ENCODE peak calls at places on chromosomes 7 and 10, in eight cellular contexts. D is upper lobe of right lung, Y is tibial artery, X is PC-3, Z is IMR-90, A is gastrocnemius medialis, M is heart left ventricle, R is spleen. W is an unnamed sample.

GRCh38 chr7:29330136-29330535 is 135.6 kb downstream of the CHN2 start:
- DNase-seq in D (no peak), Z (no peak), A (no peak), M (no peak), Y (no peak), X (no peak), R (no peak), W (no peak)

GRCh38 chr7:131944556-131945069 is 388.2 kb upstream of the PODXL start:
- DNase-seq in D (no peak), R (no peak), Y (peak; percentile 51), X (no peak), A (no peak), M (no peak), Z (no peak), W (no peak)

GRCh38 chr7:37901236-37901827 is 15.3 kb downstream of the SFRP4 start:
- DNase-seq in Y (no peak), M (no peak), X (peak; percentile 57), R (no peak), Z (peak; percentile 15), A (no peak), D (no peak), W (no peak)

GRCh38 chr7:87128883-87129282 is 23.4 kb upstream of the DMTF1 start:
- DNase-seq in M (no peak), D (no peak), Y (no peak), R (no peak), Z (no peak), A (no peak), X (no peak), W (no peak)

GRCh38 chr7:37645276-37646040 is 38.1 kb upstream of the GPR141 start:
- DNase-seq in A (no peak), D (no peak), M (no peak), R (no peak), X (no peak), Y (no peak), Z (no peak), W (no peak)

GRCh38 chr10:25682203-25682950 is 251.7 kb upstream of the MYO3A start:
- DNase-seq in M (peak; percentile 25), X (no peak), Z (no peak), D (no peak), A (peak; percentile 17), R (no peak), Y (no peak), W (no peak)

GRCh38 chr10:52215745-52216361 is 98.2 kb upstream of the DKK1 start:
- DNase-seq in A (peak; percentile 25), M (peak; percentile 32), X (peak; percentile 96), Z (peak; percentile 81), Y (no peak), D (no peak), R (no peak), W (no peak)

GRCh38 chr7:140033779-140034363 is 28.9 kb downstream of the PARP12 start:
- DNase-seq in D (no peak), R (no peak), M (no peak), Z (peak; percentile 11), Y (no peak), X (no peak), A (no peak), W (no peak)

GRCh38 chr7:111030358-111030735 is 60.6 kb upstream of the LRRN3 start:
- DNase-seq in Z (no peak), M (no peak), A (no peak), Y (no peak), D (no peak), X (no peak), R (no peak), W (no peak)
- H3K4me1 ChIP-seq in Z (peaks cover 2% of the 10 kb centered on the region), M (peaks cover 16% of the 10 kb centered on the region), A (peaks cover 14% of the 10 kb centered on the region), Y (peaks cover 13% of the 10 kb centered on the region), D (peaks cover 7% of the 10 kb centered on the region), X (no peaks in the 10 kb centered on the region), R (no peaks in the 10 kb centered on the region), W (peaks cover 6% of the 10 kb centered on the region)

DNA sequence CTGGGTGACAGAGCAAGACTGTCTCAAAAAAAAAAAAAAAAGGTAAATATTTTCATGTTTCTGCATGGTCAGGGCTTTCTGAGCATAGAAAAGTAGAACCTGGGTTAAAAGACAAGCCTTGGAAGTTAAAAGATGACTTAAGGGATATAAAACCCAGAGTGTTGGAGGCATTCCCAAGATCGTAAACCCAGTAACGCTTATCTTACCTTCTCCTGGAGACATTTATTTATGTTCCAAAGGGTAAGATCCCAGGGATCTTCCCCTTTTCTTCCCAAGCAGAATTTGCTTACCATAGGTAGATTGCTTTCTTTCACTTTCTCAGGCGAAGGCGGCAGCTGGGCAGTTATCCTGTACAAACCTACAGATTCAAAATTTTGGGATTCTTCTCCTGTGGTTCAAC is 22.2 kb downstream of the SUGCT start:
- DNase-seq in D (no peak), M (no peak), R (no peak), Y (no peak), X (peak; percentile 18), A (no peak), Z (no peak), W (no peak)
- H3K27ac ChIP-seq in D (no peak overlapping the region), M (no peak overlapping the region), R (no peak overlapping the region), Y (no peak overlapping the region), X (no peak overlapping the region), A (no peak overlapping the region), Z (no peak overlapping the region), W (no peak overlapping the region)

DNA sequence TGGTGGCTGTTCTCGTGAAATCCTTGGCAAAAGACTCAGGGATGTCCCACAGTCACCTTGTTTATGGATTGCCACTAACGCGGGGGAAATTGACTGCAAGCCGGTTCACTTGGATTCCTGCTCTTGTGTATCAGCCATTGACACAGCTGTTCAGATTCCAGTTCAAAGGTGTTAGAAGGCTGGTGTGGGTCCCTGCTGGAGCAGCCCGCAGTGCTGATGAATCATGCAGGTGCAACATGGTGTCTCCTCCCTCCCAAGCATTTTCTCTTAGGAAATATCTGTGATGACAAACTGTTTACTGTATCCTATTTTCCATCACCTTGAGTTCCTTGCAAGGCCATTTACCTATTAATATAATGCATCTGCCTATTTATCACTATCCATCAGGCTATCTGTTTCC is 170.1 kb downstream of the GATA3 start:
- DNase-seq in A (no peak), X (no peak), Y (no peak), R (no peak), M (no peak), Z (no peak), D (no peak), W (no peak)
- TF ChIP-seq CTCF in A (no peak), X (no peak), Y (no peak), R (no peak), M (no peak), Z (no peak), D (no peak), W (no peak)

DNA sequence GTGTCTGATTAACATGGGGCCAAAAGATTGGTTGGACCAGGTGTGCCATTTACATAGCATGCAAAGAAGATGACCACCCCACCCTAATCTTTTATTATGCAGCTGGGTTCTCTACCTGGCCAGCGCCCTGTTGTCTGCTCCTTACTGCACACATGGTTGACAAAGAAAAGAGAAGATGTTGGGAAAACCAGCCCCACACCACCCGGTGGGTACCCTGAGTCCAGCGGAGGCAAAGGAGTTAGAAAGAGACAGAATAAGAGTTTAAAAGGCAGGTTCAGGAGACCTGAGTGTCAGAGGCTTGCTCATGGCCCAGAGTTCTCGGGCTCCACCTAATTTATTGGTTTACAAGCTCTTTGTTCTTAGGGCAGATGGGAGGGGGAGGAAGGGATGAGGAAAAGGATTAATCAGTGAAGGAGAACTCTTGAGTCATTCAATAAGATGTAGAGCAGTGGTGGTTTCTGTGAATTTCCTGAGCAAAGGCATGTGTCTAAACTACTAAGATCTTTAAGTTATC is 24.1 kb upstream of the ABCA13 start:
- DNase-seq in R (no peak), A (no peak), Z (no peak), D (no peak), Y (no peak), X (peak; percentile 52), M (no peak), W (no peak)
- H3K4me1 ChIP-seq in R (no peaks in the 10 kb centered on the region), A (no peaks in the 10 kb centered on the region), Z (no peaks in the 10 kb centered on the region), D (no peaks in the 10 kb centered on the region), Y (no peaks in the 10 kb centered on the region), X (peaks cover 24% of the 10 kb centered on the region), M (no peaks in the 10 kb centered on the region), W (no peaks in the 10 kb centered on the region)

W was measured in lower lobe of right lung.